ENCODE peak calls at places on chromosomes 6 and 20, in seven cellular contexts. P is body of pancreas, A is PC-3, T is mammary epithelial cell, O is Panc1, L is adrenal gland, F is neural crest cell. V is an unnamed sample.

GRCh38 chr6:141169419-141169818 is 963.3 kb upstream of the GJE1 start:
- DNase-seq in F (no peak), T (no peak), L (no peak), P (no peak), O (no peak), A (no peak), V (no peak)

GRCh38 chr6:65202738-65203137 is 504.3 kb downstream of the EYS start:
- DNase-seq in A (no peak), O (no peak), T (no peak), P (no peak), F (no peak), L (no peak), V (no peak)

GRCh38 chr20:10876558-10876957 is 202.8 kb upstream of the JAG1 start:
- DNase-seq in F (no peak), A (no peak), O (no peak), T (no peak), P (no peak), L (no peak), V (no peak)

GRCh38 chr6:30881987-30882763 is 2.1 kb upstream of the DDR1 start:
- DNase-seq in O (no peak), F (no peak), P (peak; percentile 25), T (peak; percentile 45), L (no peak), A (no peak), V (peak; percentile 7)

GRCh38 chr6:153131037-153131981 is at the start of gene RGS17:
- DNase-seq in L (peak; percentile 55), P (peak; percentile 58), F (peak; percentile 60), T (peak; percentile 55), O (no peak), A (peak; percentile 49), V (no peak)

GRCh38 chr20:63178889-63179751 is 36.8 kb downstream of the YTHDF1 start:
- DNase-seq in A (peak; percentile 39), T (no peak), F (peak; percentile 64), O (no peak), P (peak; percentile 22), L (peak; percentile 33), V (peak; percentile 70)

GRCh38 chr20:58393299-58393698 is 4.3 kb downstream of the VAPB start:
- DNase-seq in L (no peak), P (no peak), O (no peak), T (no peak), F (no peak), A (no peak), V (no peak)

GRCh38 chr6:35810831-35811698 is 5.9 kb downstream of the LHFPL5 start:
- DNase-seq in L (no peak), T (peak; percentile 87), P (peak; percentile 34), F (no peak), A (peak; percentile 98), O (peak; percentile 72), V (no peak)

GRCh38 chr20:48769111-48769879 is 58.5 kb downstream of the PREX1 start:
- DNase-seq in A (no peak), P (peak; percentile 43), L (no peak), F (no peak), O (no peak), T (no peak), V (no peak)

GRCh38 chr20:38723982-38724602 is at the start of gene SLC32A1:
- DNase-seq in L (no peak), A (no peak), F (no peak), T (no peak), P (no peak), O (no peak), V (peak; percentile 22)

GRCh38 chr6:169176361-169176991 is 77.2 kb downstream of the THBS2 start:
- DNase-seq in F (no peak), O (no peak), L (no peak), P (no peak), T (no peak), A (no peak), V (no peak)

GRCh38 chr6:169490409-169490708 is 211.5 kb downstream of the WDR27 start:
- DNase-seq in T (no peak), P (no peak), O (no peak), F (no peak), A (no peak), L (no peak), V (no peak)

GRCh38 chr6:114989279-114989964 is 646.6 kb upstream of the HS3ST5 start:
- DNase-seq in F (no peak), T (no peak), A (no peak), P (no peak), O (no peak), L (no peak), V (no peak)

GRCh38 chr6:88650029-88650619 is 313.3 kb downstream of the RNGTT start:
- DNase-seq in P (no peak), T (no peak), F (no peak), A (no peak), O (no peak), L (no peak), V (no peak)

GRCh38 chr6:129181001-129181400 is 298.1 kb downstream of the LAMA2 start:
- DNase-seq in P (no peak), A (no peak), T (no peak), F (no peak), O (no peak), L (no peak), V (no peak)

GRCh38 chr20:57211949-57212889 is 54.2 kb downstream of the BMP7 start:
- DNase-seq in L (peak; percentile 34), T (peak; percentile 91), O (no peak), F (peak; percentile 51), A (peak; percentile 93), P (peak; percentile 78), V (no peak)

GRCh38 chr6:31712296-31712695 is 2.9 kb upstream of the LY6G6D start:
- DNase-seq in F (no peak), L (no peak), T (no peak), P (no peak), O (no peak), A (peak; percentile 61), V (no peak)

GRCh38 chr6:27775796-27776184 is 136.4 kb downstream of the OR2B2 start:
- DNase-seq in P (no peak), L (no peak), F (no peak), T (peak; percentile 34), O (no peak), A (peak; percentile 34), V (no peak)

GRCh38 chr6:43856005-43856765 is 86.2 kb downstream of the VEGFA start:
- DNase-seq in O (no peak), F (no peak), P (peak; percentile 79), L (peak; percentile 44), A (peak; percentile 33), T (peak; percentile 45), V (no peak)

GRCh38 chr20:23349338-23350006 is 1.1 kb upstream of the NXT1 start:
- DNase-seq in L (no peak), P (no peak), T (no peak), O (no peak), A (peak; percentile 65), F (no peak), V (no peak)

GRCh38 chr6:167828325-167828956 is 1.7 kb downstream of the AFDN start:
- DNase-seq in A (peak; percentile 43), P (no peak), F (no peak), L (no peak), T (no peak), O (no peak), V (no peak)

GRCh38 chr20:10802201-10802600 is 128.4 kb upstream of the JAG1 start:
- DNase-seq in O (no peak), T (no peak), L (no peak), P (no peak), A (no peak), F (no peak), V (no peak)

GRCh38 chr6:41471064-41471895 is 74.9 kb upstream of the FOXP4 start:
- DNase-seq in P (no peak), O (no peak), T (no peak), F (no peak), L (no peak), A (no peak), V (no peak)
- TF ChIP-seq CTCF in P (no peak), O (no peak), T (no peak), F (no peak), L (no peak), A (no peak), V (no peak)

GRCh38 chr20:46089338-46090094 is at the start of gene NCOA5:
- DNase-seq in L (peak; percentile 96), P (peak; percentile 97), T (peak; percentile 94), O (peak; percentile 60), F (peak; percentile 91), A (peak; percentile 98), V (peak; percentile 93)

GRCh38 chr20:46090095-46090388 is 280 bp upstream of the NCOA5 start:
- DNase-seq in L (no peak), T (no peak), P (no peak), O (no peak), A (no peak), F (no peak), V (no peak)

GRCh38 chr20:46089076-46089337 is 755 bp downstream of the NCOA5 start:
- DNase-seq in T (no peak), O (no peak), F (no peak), P (no peak), A (no peak), L (no peak), V (no peak)

GRCh38 chr20:46088409-46089075 is 1.2 kb downstream of the NCOA5 start:
- DNase-seq in F (no peak), L (no peak), T (peak; percentile 47), O (no peak), A (peak; percentile 68), P (no peak), V (no peak)

GRCh38 chr20:46093531-46093930 is 3.8 kb upstream of the NCOA5 start:
- DNase-seq in O (no peak), L (no peak), P (no peak), A (peak; percentile 41), T (peak; percentile 42), F (no peak), V (no peak)
- TF ChIP-seq CTCF in O (no peak), L (no peak), P (no peak), A (peak; percentile 53), T (no peak), F (no peak), V (no peak)

DNA sequence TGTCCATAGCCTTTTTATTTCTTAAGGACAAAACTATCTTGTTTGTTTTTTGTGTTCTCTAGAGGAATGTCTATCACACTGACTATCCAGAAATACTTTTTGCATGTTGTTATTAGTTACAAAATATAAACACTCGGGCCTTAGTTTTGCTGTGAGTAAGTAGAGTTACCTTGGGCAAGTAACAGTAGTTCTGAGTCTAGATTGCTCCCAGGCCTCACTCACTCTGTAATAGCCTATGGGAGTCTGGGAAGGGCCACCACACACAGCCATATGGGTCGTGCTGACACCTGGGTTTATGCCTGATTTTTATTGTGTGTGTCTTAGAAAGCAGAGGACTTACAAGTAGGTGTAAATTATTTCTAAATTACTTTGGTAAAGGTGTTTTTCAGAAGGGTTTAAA is 185.8 kb downstream of the TMEM242 start:
- DNase-seq in O (no peak), T (no peak), F (no peak), P (no peak), A (no peak), L (no peak), V (no peak)
- TF ChIP-seq CTCF in O (no peak), T (no peak), F (no peak), P (no peak), A (no peak), L (no peak), V (no peak)

DNA sequence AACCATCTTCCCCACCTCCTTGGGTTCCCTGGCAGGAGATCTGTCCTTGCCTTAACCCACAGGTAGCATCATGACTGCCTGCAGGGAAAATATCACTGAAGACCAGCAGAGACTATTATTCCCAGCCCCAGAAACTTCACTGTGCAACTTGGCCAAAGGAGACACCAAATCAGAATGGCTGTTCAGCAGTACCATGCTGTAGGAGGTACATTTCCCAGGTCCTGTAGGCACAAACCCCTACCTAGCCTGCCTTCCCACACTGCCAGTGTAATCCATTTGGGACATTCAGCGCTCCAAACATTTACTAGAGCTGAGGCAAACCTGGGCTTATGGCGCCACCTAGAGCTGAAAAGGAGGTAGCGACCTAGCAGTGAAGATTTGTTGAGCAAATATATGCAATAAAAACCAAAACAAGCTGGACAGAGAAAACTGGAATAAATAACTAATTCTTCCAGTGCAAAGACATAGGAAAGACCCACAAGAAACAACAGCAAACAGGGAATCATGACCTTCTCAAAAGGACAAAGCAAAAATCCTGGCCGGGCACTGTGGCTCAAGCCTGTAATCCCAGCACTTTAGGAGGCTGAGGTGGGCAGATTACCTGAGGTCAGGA is 60.3 kb downstream of the VTA1 start:
- DNase-seq in F (peak; percentile 20), T (peak; percentile 32), L (peak; percentile 48), P (peak; percentile 57), A (peak; percentile 69), O (peak; percentile 5), V (no peak)
- TF ChIP-seq CTCF in F (peak; percentile 77), T (peak; percentile 92), L (peak; percentile 86), P (peak; percentile 82), A (peak; percentile 80), O (peak; percentile 59), V (no peak)